ENCODE peak calls at places on chromosomes 16 and 17, in seven cellular contexts. V is T-helper 1 cell, I is HS-5, C is NCI-H1436, P is colonic mucosa, K is uterus, F is C1 segment of cervical spinal cord. S is an unnamed sample.

GRCh38 chr16:48383877-48384304 is 1.3 kb downstream of the SIAH1 start:
- DNase-seq in K (no peak), V (peak), C (no peak), I (no peak), F (no peak), P (peak), S (no peak)

GRCh38 chr16:51553314-51553713 is 402.2 kb upstream of the SALL1 start:
- DNase-seq in P (no peak), C (no peak), K (no peak), V (no peak), I (no peak), F (no peak), S (no peak)

GRCh38 chr17:21512307-21513011 is 136.3 kb downstream of the KCNJ12 start:
- DNase-seq in I (no peak), C (no peak), K (no peak), P (no peak), F (no peak), V (no peak), S (no peak)

GRCh38 chr16:86939609-86940008 is 361.3 kb downstream of the FOXL1 start:
- DNase-seq in I (no peak), F (no peak), C (no peak), P (no peak), K (no peak), V (no peak), S (no peak)

GRCh38 chr17:38425744-38426143 is 2.5 kb upstream of the ARHGAP23 start:
- DNase-seq in V (no peak), P (no peak), K (no peak), I (no peak), C (no peak), F (no peak), S (no peak)

GRCh38 chr16:2529061-2529931 is 1.9 kb downstream of the CEMP1 start:
- DNase-seq in I (no peak), K (peak), C (no peak), F (no peak), P (no peak), V (no peak), S (peak)

GRCh38 chr16:29974291-29975133 is 844 bp downstream of the TAOK2 start:
- DNase-seq in C (no peak), P (no peak), I (no peak), V (peak), K (peak), F (no peak), S (no peak)

GRCh38 chr17:57035971-57036481 is 49.0 kb upstream of the AKAP1 start:
- DNase-seq in C (peak), P (peak), I (no peak), F (no peak), V (no peak), K (no peak), S (no peak)

GRCh38 chr17:14919580-14920160 is 345.5 kb downstream of the PMP22 start:
- DNase-seq in P (no peak), K (no peak), I (no peak), V (no peak), C (no peak), F (no peak), S (no peak)

GRCh38 chr16:47732806-47733150 is 271.6 kb downstream of the PHKB start:
- DNase-seq in F (no peak), V (peak), I (peak), K (no peak), C (no peak), P (no peak), S (no peak)

GRCh38 chr17:37821025-37821713 is 76.3 kb upstream of the HNF1B start:
- DNase-seq in K (no peak), C (no peak), P (no peak), I (no peak), V (no peak), F (no peak), S (no peak)

GRCh38 chr16:28923652-28924398 is 1.2 kb downstream of the RABEP2 start:
- DNase-seq in V (no peak), C (no peak), I (no peak), K (no peak), F (peak), P (peak), S (no peak)

S was measured in SHP77.